ENCODE peak calls at places on chromosomes 1 and 21, in seven cellular contexts. T, P, W, B, L, C and D are unnamed samples.

GRCh38 chr21:33021667-33022066 is 4.1 kb upstream of the OLIG2 start:
- DNase-seq in W (no peak), L (no peak), P (no peak), B (no peak), C (no peak), T (no peak), D (no peak)

GRCh38 chr1:235919797-235920475 is 53.2 kb upstream of the LYST start:
- DNase-seq in C (no peak), T (no peak), B (peak; percentile 84), P (peak; percentile 73), L (peak; percentile 25), W (peak; percentile 52), D (peak; percentile 64)

GRCh38 chr1:96360036-96360795 is 361.4 kb upstream of the PTBP2 start:
- DNase-seq in T (no peak), P (no peak), C (no peak), B (peak; percentile 64), L (no peak), W (no peak), D (peak; percentile 83)

GRCh38 chr1:116325922-116326321 is 47.1 kb upstream of the ATP1A1 start:
- DNase-seq in W (no peak), B (no peak), C (no peak), L (no peak), T (no peak), P (peak; percentile 37), D (no peak)

GRCh38 chr1:2543543-2544092 is 12.6 kb upstream of the TNFRSF14 start:
- DNase-seq in T (peak; percentile 68), L (no peak), B (peak; percentile 27), W (no peak), P (no peak), C (no peak), D (peak; percentile 60)

GRCh38 chr1:98677288-98677687 is 15.8 kb downstream of the SNX7 start:
- DNase-seq in T (no peak), B (peak; percentile 85), P (no peak), W (no peak), L (no peak), C (no peak), D (no peak)

GRCh38 chr1:7993593-7994479 is 32.3 kb downstream of the ERRFI1 start:
- DNase-seq in C (no peak), B (peak; percentile 95), W (no peak), L (no peak), T (no peak), P (no peak), D (peak; percentile 95)

GRCh38 chr1:229514578-229515275 is 6.6 kb upstream of the NUP133 start:
- DNase-seq in T (peak; percentile 39), C (peak; percentile 61), B (peak; percentile 78), L (no peak), P (peak; percentile 75), W (peak; percentile 57), D (peak; percentile 80)

GRCh38 chr1:205709059-205709398 is 28.7 kb upstream of the SLC45A3 start:
- DNase-seq in P (no peak), L (no peak), B (peak; percentile 87), T (no peak), W (no peak), C (no peak), D (peak; percentile 46)

GRCh38 chr1:63454269-63454668 is 68.8 kb downstream of the ITGB3BP start:
- DNase-seq in L (no peak), C (no peak), T (no peak), W (no peak), P (peak; percentile 33), B (peak; percentile 43), D (peak; percentile 12)

GRCh38 chr1:26578167-26578566 is 48.6 kb downstream of the RPS6KA1 start:
- DNase-seq in W (no peak), P (no peak), C (no peak), T (no peak), B (no peak), L (no peak), D (no peak)

GRCh38 chr1:5970623-5971273 is 21.5 kb downstream of the NPHP4 start:
- DNase-seq in L (no peak), C (no peak), B (no peak), T (no peak), P (no peak), W (no peak), D (no peak)

GRCh38 chr1:157418231-157418630 is 134.1 kb downstream of the FCRL5 start:
- DNase-seq in T (no peak), W (no peak), P (no peak), B (no peak), L (no peak), C (no peak), D (no peak)

GRCh38 chr21:43273016-43273707 is 104.4 kb downstream of the CRYAA start:
- DNase-seq in W (no peak), C (no peak), T (no peak), B (no peak), L (no peak), P (no peak), D (no peak)

GRCh38 chr1:7953850-7954609 is 7.5 kb upstream of the PARK7 start:
- DNase-seq in L (peak; percentile 53), P (peak; percentile 67), T (peak; percentile 20), W (peak; percentile 67), B (peak; percentile 51), C (peak; percentile 26), D (no peak)

GRCh38 chr1:58783090-58783992 is 506 bp downstream of the JUN start:
- DNase-seq in W (peak; percentile 47), P (peak; percentile 72), B (peak; percentile 52), T (peak; percentile 60), C (peak; percentile 17), L (no peak), D (no peak)

GRCh38 chr1:226121587-226122400 is 59.3 kb downstream of the H3-3A start:
- DNase-seq in W (peak; percentile 92), T (peak; percentile 81), B (peak; percentile 26), C (no peak), L (no peak), P (peak; percentile 87), D (peak; percentile 36)

GRCh38 chr1:192489748-192490147 is 85.8 kb upstream of the RGS1 start:
- DNase-seq in B (peak; percentile 95), T (no peak), L (no peak), P (peak; percentile 65), C (peak; percentile 91), W (peak; percentile 40), D (peak; percentile 99)

GRCh38 chr21:17903029-17903806 is 84.1 kb upstream of the C21orf91 start:
- DNase-seq in W (no peak), L (no peak), T (no peak), C (no peak), B (peak; percentile 49), P (peak; percentile 46), D (peak; percentile 50)

GRCh38 chr1:53593758-53594380 is 134.7 kb downstream of the DMRTB1 start:
- DNase-seq in L (peak; percentile 74), C (peak; percentile 26), P (peak; percentile 80), B (no peak), T (peak; percentile 55), W (peak; percentile 94), D (peak; percentile 32)

GRCh38 chr1:195141294-195141693 is 1466.9 kb downstream of the KCNT2 start:
- DNase-seq in B (no peak), L (no peak), T (no peak), W (no peak), C (no peak), P (peak; percentile 29), D (no peak)

GRCh38 chr1:225427249-225428065 is at the start of gene LBR:
- DNase-seq in B (peak; percentile 16), L (no peak), P (no peak), T (peak; percentile 40), C (no peak), W (no peak), D (peak; percentile 62)

GRCh38 chr1:162696286-162696862 is 64.1 kb downstream of the DDR2 start:
- DNase-seq in T (peak; percentile 89), P (peak; percentile 96), B (peak; percentile 93), W (peak; percentile 93), C (no peak), L (peak; percentile 47), D (peak; percentile 93)

GRCh38 chr1:166884040-166884642 is 8.1 kb upstream of the TADA1 start:
- DNase-seq in C (peak; percentile 33), W (peak; percentile 91), T (peak; percentile 56), B (peak; percentile 12), P (peak; percentile 87), L (peak; percentile 66), D (peak; percentile 22)

GRCh38 chr1:23613191-23614126 is 54.2 kb upstream of the ID3 start:
- DNase-seq in L (no peak), B (no peak), P (no peak), C (no peak), T (no peak), W (no peak), D (no peak)

GRCh38 chr21:39661740-39662139 is 49.0 kb downstream of the B3GALT5 start:
- DNase-seq in W (no peak), T (no peak), C (no peak), P (no peak), B (no peak), L (no peak), D (no peak)

GRCh38 chr1:204852854-204853253 is 17.8 kb upstream of the NFASC start:
- DNase-seq in P (no peak), W (no peak), B (no peak), L (no peak), T (no peak), C (no peak), D (no peak)

DNA sequence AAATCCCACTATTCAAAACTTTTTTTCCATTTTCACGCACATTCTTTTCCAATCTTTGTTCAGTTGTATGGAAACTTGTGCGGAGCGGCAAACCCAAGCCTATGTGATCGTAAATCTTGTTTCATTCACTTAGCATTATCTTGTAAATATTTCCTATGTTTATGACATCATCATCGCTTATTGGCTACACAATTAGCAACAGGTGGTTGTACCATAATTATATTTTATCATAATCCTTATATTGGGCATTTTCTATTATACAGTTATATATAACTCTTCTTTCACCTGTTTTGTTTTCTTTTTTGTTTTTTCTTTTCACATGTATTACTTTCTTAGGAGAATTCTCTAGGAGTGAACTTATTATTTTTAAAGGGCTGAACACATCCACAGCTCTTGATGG is 65.4 kb downstream of the ZSCAN20 start:
- DNase-seq in L (no peak), C (no peak), T (no peak), W (no peak), B (no peak), P (no peak), D (no peak)
- H3K23ac ChIP-seq in L (no peak overlapping the region), C (no peak overlapping the region), T (no peak overlapping the region), W (no peak overlapping the region), B (no peak overlapping the region), P (no peak overlapping the region), D (no peak overlapping the region)

GRCh38 chr1:18908911-18909771 is 6.8 kb upstream of the ALDH4A1 start:
- DNase-seq in P (no peak), L (no peak), B (no peak), C (no peak), W (no peak), T (no peak), D (no peak)
- H3K23ac ChIP-seq in P (no peak overlapping the region), L (no peak overlapping the region), B (no peak overlapping the region), C (no peak overlapping the region), W (no peak overlapping the region), T (peak overlapping the region; percentile 29), D (no peak overlapping the region)

DNA sequence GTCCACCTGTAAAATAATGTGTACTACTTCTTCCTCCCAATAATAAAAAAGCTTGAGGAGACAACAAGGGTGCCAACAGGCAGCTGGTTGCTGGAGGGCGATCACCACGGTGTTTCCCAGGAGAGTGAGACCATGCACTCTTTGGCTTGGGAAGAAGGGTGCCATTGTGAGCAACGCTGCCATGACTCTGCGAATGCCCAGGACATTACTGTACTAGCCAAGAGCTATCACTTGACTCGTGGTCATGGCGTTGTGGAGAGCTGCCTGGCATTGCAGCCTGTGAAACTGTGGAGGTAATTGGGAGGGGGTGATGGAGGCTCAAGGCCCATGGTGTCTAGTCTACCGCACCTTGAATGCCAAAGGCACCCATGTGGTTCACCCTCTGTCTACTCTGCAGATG is 14.6 kb upstream of the PRMT2 start:
- DNase-seq in L (no peak), B (no peak), W (no peak), C (no peak), P (no peak), T (no peak), D (no peak)
- H3K23ac ChIP-seq in L (no peak overlapping the region), B (no peak overlapping the region), W (no peak overlapping the region), C (no peak overlapping the region), P (no peak overlapping the region), T (no peak overlapping the region), D (no peak overlapping the region)

GRCh38 chr1:213931804-213932203 is 56.0 kb upstream of the PROX1 start:
- DNase-seq in W (peak; percentile 62), L (peak; percentile 13), P (peak; percentile 62), B (no peak), T (no peak), C (no peak), D (no peak)
- H3K23ac ChIP-seq in W (no peak overlapping the region), L (no peak overlapping the region), P (no peak overlapping the region), B (no peak overlapping the region), T (no peak overlapping the region), C (no peak overlapping the region), D (no peak overlapping the region)